ENCODE peak calls at places on chromosomes 5 and 9, in five cellular contexts. N, X, J, I and O are unnamed samples.

GRCh38 chr5:54616031-54616430 is 98.5 kb downstream of the SNX18 start:
- DNase-seq in N (no peak), X (no peak), J (no peak), I (no peak), O (peak; percentile 38)

GRCh38 chr9:129342591-129342990 is 164.5 kb upstream of the IER5L start:
- DNase-seq in N (no peak), X (no peak), J (no peak), I (no peak), O (no peak)

GRCh38 chr5:87674235-87674634 is 261.5 kb upstream of the CCNH start:
- DNase-seq in N (no peak), X (no peak), J (no peak), I (no peak), O (no peak)

GRCh38 chr9:104503440-104503839 is 623 bp upstream of the OR13F1 start:
- DNase-seq in N (no peak), X (no peak), J (no peak), I (no peak), O (no peak)

GRCh38 chr5:39130716-39131115 is 56.5 kb upstream of the RICTOR start:
- DNase-seq in N (no peak), X (no peak), J (no peak), I (no peak), O (no peak)

GRCh38 chr5:137838976-137839375 is 28.7 kb upstream of the MYOT start:
- DNase-seq in N (no peak), X (no peak), J (no peak), I (no peak), O (no peak)

GRCh38 chr5:150599917-150600511 is 40.4 kb upstream of the SYNPO start:
- DNase-seq in N (peak; percentile 86), X (no peak), J (no peak), I (no peak), O (peak; percentile 80)

GRCh38 chr5:125154321-125154811 is 407.9 kb upstream of the ZNF608 start:
- DNase-seq in N (no peak), X (no peak), J (no peak), I (no peak), O (no peak)

DNA sequence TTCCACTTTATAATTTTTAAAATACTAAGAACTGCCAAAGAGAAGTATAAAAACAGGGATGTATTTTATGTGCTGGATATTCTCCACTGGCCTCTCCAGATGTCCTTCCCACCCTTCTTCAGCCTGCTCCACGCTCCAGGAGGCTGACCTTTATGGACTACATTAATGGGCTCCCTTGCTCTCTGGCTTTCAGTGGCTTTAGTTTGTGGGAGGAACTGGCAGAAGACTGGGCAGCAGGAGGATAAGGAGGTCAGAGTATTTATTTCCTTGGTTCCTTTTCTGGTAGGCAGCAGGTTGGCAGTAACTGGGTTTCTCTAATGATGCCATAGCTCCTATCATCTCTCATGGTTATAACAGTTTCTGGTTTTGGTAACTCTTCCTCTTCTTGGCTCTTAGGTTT is 133.9 kb downstream of the PAM start:
- DNase-seq in N (no peak), X (no peak), J (no peak), I (no peak), O (no peak)
- TF ChIP-seq EZH2phosphoT487 in N (no peak), X (no peak), J (no peak), I (no peak), O (no peak)

DNA sequence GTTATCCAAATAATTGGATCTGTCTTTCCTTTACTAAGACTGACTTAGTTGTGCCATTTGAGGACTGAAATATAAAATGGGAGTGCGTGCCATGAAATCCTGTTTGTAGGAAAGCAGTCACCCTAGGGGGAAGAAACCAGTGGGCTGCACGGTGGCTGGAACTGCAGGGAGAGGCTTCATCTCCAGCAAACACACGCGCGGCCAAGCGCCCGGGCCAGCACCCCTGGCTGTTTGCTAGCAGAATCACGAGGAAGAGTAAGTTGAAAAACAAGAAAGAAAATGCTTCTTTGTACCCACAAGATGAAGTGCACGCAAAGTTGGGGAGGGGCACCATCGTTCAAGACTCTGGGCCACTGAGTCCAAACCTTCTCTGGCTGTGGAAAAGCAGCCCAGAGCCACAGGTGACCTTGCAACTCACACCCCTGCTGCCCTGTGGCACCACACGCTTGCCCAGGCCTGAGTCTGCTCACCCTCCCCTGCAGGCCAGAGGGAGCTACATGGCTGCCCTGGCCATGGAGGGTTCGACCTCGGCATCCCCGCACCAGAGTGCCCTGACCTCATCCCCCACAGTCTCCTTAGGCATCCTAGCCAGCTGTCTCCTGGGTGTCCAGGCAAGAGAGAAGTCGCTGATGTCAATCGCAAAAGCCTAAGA is 55.2 kb downstream of the IRX2 start:
- DNase-seq in N (no peak), X (no peak), J (no peak), I (no peak), O (no peak)
- H3K9me2 ChIP-seq in N (no peaks in the 10 kb centered on the region), X (no peaks in the 10 kb centered on the region), J (no peaks in the 10 kb centered on the region), I (no peaks in the 10 kb centered on the region), O (no peaks in the 10 kb centered on the region)

DNA sequence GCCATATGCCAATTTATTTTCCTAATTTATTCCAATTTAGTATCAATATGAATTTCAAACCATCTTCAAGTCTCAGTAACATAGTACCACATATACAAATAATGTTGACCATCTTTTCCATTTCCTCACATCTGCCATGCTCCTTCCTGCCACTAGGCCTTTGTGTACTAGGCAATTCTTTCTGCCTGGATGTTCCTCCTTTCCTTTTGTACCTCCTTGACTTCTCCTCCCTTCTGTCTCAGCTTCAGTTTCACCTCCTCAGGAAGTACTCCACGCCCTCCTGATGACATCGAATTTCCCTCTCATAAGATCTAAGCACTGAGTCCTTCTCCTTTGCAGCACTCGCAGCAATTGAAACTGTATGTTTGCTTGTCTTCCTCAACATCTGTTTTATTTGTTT is 53.9 kb downstream of the MEF2C start:
- DNase-seq in N (no peak), X (no peak), J (peak; percentile 39), I (peak; percentile 21), O (no peak)
- H3K4me2 ChIP-seq in N (no peak overlapping the region), X (peak overlapping the region; percentile 12), J (peak overlapping the region; percentile 82), I (no peak overlapping the region), O (no peak overlapping the region)

DNA sequence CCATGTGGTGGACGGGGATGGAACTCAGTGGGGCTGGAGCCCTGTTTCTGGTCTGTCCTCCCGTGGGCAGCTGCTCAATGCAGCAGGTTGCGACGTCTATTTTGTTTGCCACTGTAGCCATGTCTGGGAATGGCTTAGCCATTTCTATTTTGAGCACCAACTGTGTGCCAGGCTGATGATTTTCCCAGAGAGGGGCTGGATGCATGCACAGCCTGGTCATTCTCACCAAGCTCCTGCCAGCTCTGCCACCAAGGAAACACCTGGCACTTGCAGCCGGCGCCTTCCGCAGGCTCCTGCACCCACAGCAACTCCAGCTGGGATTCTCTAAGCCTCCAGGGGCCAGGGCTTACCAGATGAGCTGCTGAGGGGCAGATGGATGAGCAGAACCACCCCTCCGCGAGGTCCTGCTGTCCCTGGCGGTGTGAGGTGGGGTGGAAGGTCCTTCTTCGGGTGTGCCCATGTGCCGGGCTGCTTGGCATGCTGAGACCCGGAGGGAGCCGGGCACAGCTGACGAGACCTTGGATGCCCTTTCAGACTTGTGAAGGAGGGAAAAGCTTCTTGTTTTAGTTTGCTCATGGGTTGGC is 151.2 kb downstream of the RXRA start:
- DNase-seq in N (no peak), X (no peak), J (no peak), I (no peak), O (no peak)
- TF ChIP-seq EZH2phosphoT487 in N (no peak), X (no peak), J (no peak), I (no peak), O (no peak)

GRCh38 chr5:68047035-68047434 is 168.5 kb upstream of the PIK3R1 start:
- DNase-seq in N (no peak), X (no peak), J (no peak), I (no peak), O (no peak)
- H3K9me2 ChIP-seq in N (no peaks in the 10 kb centered on the region), X (no peaks in the 10 kb centered on the region), J (no peaks in the 10 kb centered on the region), I (peaks cover 21% of the 10 kb centered on the region), O (no peaks in the 10 kb centered on the region)

DNA sequence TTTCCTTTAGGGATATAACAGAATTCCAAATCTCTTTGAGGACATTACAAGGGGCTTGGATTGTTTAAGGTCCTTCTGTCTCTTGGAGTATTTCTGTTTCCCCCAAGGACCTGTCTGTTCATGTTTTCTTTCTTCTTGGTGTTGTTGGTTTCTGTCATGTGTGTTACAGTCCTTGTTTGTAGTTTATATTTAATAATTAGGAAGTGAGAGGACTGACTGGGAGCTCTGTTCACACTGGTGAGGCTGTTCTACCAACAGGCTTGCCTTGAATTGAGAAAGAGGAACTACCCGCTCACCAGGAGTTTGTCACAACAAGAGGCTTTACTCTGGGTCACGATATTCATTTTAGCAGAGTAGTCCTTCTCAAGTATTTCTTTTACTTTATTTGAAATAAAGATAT is 119.2 kb upstream of the SV2C start:
- DNase-seq in N (no peak), X (no peak), J (no peak), I (no peak), O (no peak)
- H3K4me2 ChIP-seq in N (no peak overlapping the region), X (no peak overlapping the region), J (no peak overlapping the region), I (no peak overlapping the region), O (no peak overlapping the region)

GRCh38 chr5:158563774-158564390 is 535.8 kb downstream of the EBF1 start:
- DNase-seq in N (no peak), X (no peak), J (peak; percentile 26), I (no peak), O (no peak)

GRCh38 chr5:158559643-158560042 is 540.1 kb downstream of the EBF1 start:
- DNase-seq in N (no peak), X (no peak), J (peak; percentile 68), I (no peak), O (no peak)

GRCh38 chr5:158559066-158559465 is 540.6 kb downstream of the EBF1 start:
- DNase-seq in N (no peak), X (no peak), J (peak; percentile 50), I (no peak), O (no peak)

GRCh38 chr5:158565017-158565789 is 534.5 kb downstream of the EBF1 start:
- DNase-seq in N (no peak), X (no peak), J (peak; percentile 50), I (no peak), O (no peak)

GRCh38 chr5:158560170-158560569 is 539.5 kb downstream of the EBF1 start:
- DNase-seq in N (no peak), X (no peak), J (peak; percentile 31), I (no peak), O (peak; percentile 10)
- TF ChIP-seq EZH2phosphoT487 in N (no peak), X (no peak), J (no peak), I (no peak), O (no peak)